ENCODE peak calls at places on chromosomes 4 and X, in six cellular contexts. One of them, this sample, is unnamed.

GRCh38 chrX:39613997-39614679 is 483.6 kb downstream of the BCOR start:
- DNase-seq in DMS53: peak; percentile 75
- DNase-seq in AG20443: no peak
- DNase-seq in substantia nigra: no peak
- DNase-seq in mesothelial cell of epicardium: no peak
- DNase-seq in globus pallidus: no peak
- DNase-seq in this sample: no peak

GRCh38 chrX:79270401-79270800 is 96.7 kb downstream of the ITM2A start:
- DNase-seq in mesothelial cell of epicardium: no peak
- DNase-seq in globus pallidus: no peak
- DNase-seq in AG20443: no peak
- DNase-seq in DMS53: peak; percentile 68
- DNase-seq in substantia nigra: peak; percentile 0
- DNase-seq in this sample: no peak

GRCh38 chrX:87338510-87338909 is 179.1 kb upstream of the KLHL4 start:
- DNase-seq in substantia nigra: no peak
- DNase-seq in AG20443: no peak
- DNase-seq in mesothelial cell of epicardium: no peak
- DNase-seq in DMS53: peak; percentile 63
- DNase-seq in globus pallidus: peak; percentile 51
- DNase-seq in this sample: no peak

GRCh38 chr4:147014946-147015345 is 69.3 kb upstream of the TTC29 start:
- DNase-seq in substantia nigra: no peak
- DNase-seq in DMS53: no peak
- DNase-seq in AG20443: no peak
- DNase-seq in globus pallidus: no peak
- DNase-seq in mesothelial cell of epicardium: no peak
- DNase-seq in this sample: no peak

GRCh38 chrX:102959471-102959870 is 22.4 kb downstream of the RAB40AL start:
- DNase-seq in mesothelial cell of epicardium: no peak
- DNase-seq in substantia nigra: no peak
- DNase-seq in DMS53: no peak
- DNase-seq in globus pallidus: no peak
- DNase-seq in AG20443: peak; percentile 49
- DNase-seq in this sample: no peak

GRCh38 chr4:133808151-133808550 is 393.4 kb downstream of the PABPC4L start:
- DNase-seq in globus pallidus: no peak
- DNase-seq in AG20443: no peak
- DNase-seq in DMS53: no peak
- DNase-seq in mesothelial cell of epicardium: no peak
- DNase-seq in substantia nigra: no peak
- DNase-seq in this sample: no peak

GRCh38 chr4:6986067-6986780 is 56.9 kb upstream of the TADA2B start:
- DNase-seq in globus pallidus: peak; percentile 77
- DNase-seq in substantia nigra: peak; percentile 68
- DNase-seq in DMS53: peak; percentile 86
- DNase-seq in mesothelial cell of epicardium: no peak
- DNase-seq in AG20443: peak; percentile 62
- DNase-seq in this sample: peak; percentile 55

GRCh38 chr4:94929696-94930095 is 171.9 kb downstream of the BMPR1B start:
- DNase-seq in globus pallidus: no peak
- DNase-seq in substantia nigra: no peak
- DNase-seq in AG20443: no peak
- DNase-seq in mesothelial cell of epicardium: no peak
- DNase-seq in DMS53: no peak
- DNase-seq in this sample: no peak

GRCh38 chr4:27442146-27442545 is 581.5 kb downstream of the STIM2 start:
- DNase-seq in globus pallidus: no peak
- DNase-seq in DMS53: no peak
- DNase-seq in AG20443: no peak
- DNase-seq in substantia nigra: no peak
- DNase-seq in mesothelial cell of epicardium: no peak
- DNase-seq in this sample: no peak

GRCh38 chrX:54715621-54716020 is 82.4 kb downstream of the ITIH6 start:
- DNase-seq in AG20443: no peak
- DNase-seq in mesothelial cell of epicardium: no peak
- DNase-seq in DMS53: no peak
- DNase-seq in globus pallidus: no peak
- DNase-seq in substantia nigra: no peak
- DNase-seq in this sample: no peak

GRCh38 chr4:147056951-147057630 is 111.4 kb upstream of the TTC29 start:
- DNase-seq in globus pallidus: no peak
- DNase-seq in DMS53: no peak
- DNase-seq in substantia nigra: no peak
- DNase-seq in mesothelial cell of epicardium: no peak
- DNase-seq in AG20443: no peak
- DNase-seq in this sample: no peak

GRCh38 chr4:125315571-125316390 is 1.0 kb downstream of the FAT4 start:
- DNase-seq in DMS53: peak; percentile 66
- DNase-seq in mesothelial cell of epicardium: peak; percentile 76
- DNase-seq in AG20443: peak; percentile 61
- DNase-seq in substantia nigra: peak; percentile 38
- DNase-seq in globus pallidus: peak; percentile 76
- DNase-seq in this sample: peak; percentile 7

GRCh38 chr4:108049406-108049805 is 59.7 kb downstream of the HADH start:
- DNase-seq in AG20443: no peak
- DNase-seq in DMS53: no peak
- DNase-seq in globus pallidus: no peak
- DNase-seq in mesothelial cell of epicardium: no peak
- DNase-seq in substantia nigra: no peak
- DNase-seq in this sample: no peak

GRCh38 chr4:288891-289290 is 16.4 kb downstream of the ZNF732 start:
- DNase-seq in globus pallidus: no peak
- DNase-seq in substantia nigra: no peak
- DNase-seq in mesothelial cell of epicardium: no peak
- DNase-seq in DMS53: peak; percentile 42
- DNase-seq in AG20443: no peak
- DNase-seq in this sample: no peak